ENCODE peak calls at places on chromosomes 2 and 18, in four cellular contexts. D is IMR-90, S is keratinocyte, R is K562. B is an unnamed sample.

GRCh38 chr2:69132960-69133590 is 120.1 kb downstream of the ANTXR1 start:
- DNase-seq in D (peak; percentile 26), S (no peak), R (no peak), B (no peak)

GRCh38 chr18:78192044-78192443 is 787.6 kb upstream of the SALL3 start:
- DNase-seq in D (no peak), S (no peak), R (no peak), B (no peak)

GRCh38 chr18:4549164-4549920 is 94.2 kb upstream of the DLGAP1 start:
- DNase-seq in D (no peak), S (no peak), R (no peak), B (no peak)

GRCh38 chr2:54675738-54676137 is 47.7 kb upstream of the EML6 start:
- DNase-seq in D (no peak), S (no peak), R (no peak), B (peak; percentile 21)

GRCh38 chr18:23020555-23021294 is 87.6 kb downstream of the RBBP8 start:
- DNase-seq in D (no peak), S (no peak), R (no peak), B (no peak)

GRCh38 chr2:227545990-227546389 is 52.7 kb upstream of the SCYGR2 start:
- DNase-seq in D (no peak), S (no peak), R (no peak), B (no peak)

GRCh38 chr2:9207641-9208301 is 1.2 kb downstream of the ASAP2 start:
- DNase-seq in D (no peak), S (no peak), R (no peak), B (peak; percentile 57)

GRCh38 chr2:179886-180285 is 83.9 kb downstream of the SH3YL1 start:
- DNase-seq in D (no peak), S (no peak), R (no peak), B (no peak)

GRCh38 chr2:169715379-169716228 is 18.0 kb upstream of the KLHL23 start:
- DNase-seq in D (peak; percentile 41), S (no peak), R (peak; percentile 29), B (peak; percentile 58)

GRCh38 chr2:168470880-168471475 is 14.9 kb downstream of the CERS6 start:
- DNase-seq in D (no peak), S (no peak), R (no peak), B (no peak)

GRCh38 chr18:8536226-8536625 is 73.0 kb upstream of the RAB12 start:
- DNase-seq in D (no peak), S (no peak), R (no peak), B (no peak)

GRCh38 chr2:224869601-224870000 is 153.4 kb upstream of the CCDC195 start:
- DNase-seq in D (peak; percentile 97), S (no peak), R (no peak), B (no peak)

GRCh38 chr2:524442-524841 is 152.8 kb downstream of the TMEM18 start:
- DNase-seq in D (no peak), S (no peak), R (no peak), B (no peak)

GRCh38 chr2:43846140-43846793 is 7.5 kb downstream of the ABCG8 start:
- DNase-seq in D (no peak), S (no peak), R (peak; percentile 4), B (no peak)

GRCh38 chr2:217593732-217594131 is 409.1 kb downstream of the TNS1 start:
- DNase-seq in D (no peak), S (no peak), R (no peak), B (no peak)

DNA sequence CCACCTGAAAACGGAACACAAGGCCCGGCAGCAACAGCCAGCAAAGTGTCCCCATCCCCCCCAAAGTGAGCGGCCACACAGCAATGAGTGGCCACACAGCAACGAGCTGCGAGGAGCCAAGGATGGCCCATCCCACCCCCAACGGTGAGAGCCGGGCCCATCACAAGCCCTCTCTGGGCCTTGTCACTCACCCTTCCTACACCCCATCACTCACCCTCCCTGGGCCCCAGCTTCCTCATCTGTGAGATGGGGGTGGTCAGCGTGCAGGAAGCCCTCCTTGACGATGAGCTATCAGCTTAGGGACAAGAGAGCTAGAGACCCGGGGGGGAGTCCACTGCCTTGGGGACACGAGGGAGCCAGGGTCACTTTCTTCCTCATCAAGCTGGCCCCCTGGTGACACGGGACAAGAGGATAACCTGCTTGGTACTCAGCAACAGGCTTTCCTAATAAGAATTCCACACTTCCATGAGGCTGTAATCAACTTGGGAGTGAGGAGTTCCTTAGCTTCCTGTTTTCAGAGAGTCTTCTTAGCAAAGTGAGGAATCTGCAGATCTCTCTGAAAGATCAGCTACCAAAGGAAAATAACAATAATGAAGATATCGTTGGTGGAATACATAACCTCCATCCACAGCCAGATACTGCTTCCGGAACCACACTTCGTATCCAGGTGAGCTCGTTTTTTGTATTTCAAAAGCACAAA is 92.7 kb downstream of the HDAC4 start:
- DNase-seq in D (no peak), S (no peak), R (no peak), B (no peak)
- H3K9ac ChIP-seq in D (peak overlapping the region; percentile 50), S (no peak overlapping the region), R (no peak overlapping the region), B (no peak overlapping the region)

GRCh38 chr2:223121317-223121716 is 69.3 kb downstream of the KCNE4 start:
- DNase-seq in D (no peak), S (no peak), R (no peak), B (peak; percentile 73)
- H3K9me1 ChIP-seq in D (no peaks in the 10 kb centered on the region), S (no peaks in the 10 kb centered on the region), R (no peaks in the 10 kb centered on the region), B (no peaks in the 10 kb centered on the region)

DNA sequence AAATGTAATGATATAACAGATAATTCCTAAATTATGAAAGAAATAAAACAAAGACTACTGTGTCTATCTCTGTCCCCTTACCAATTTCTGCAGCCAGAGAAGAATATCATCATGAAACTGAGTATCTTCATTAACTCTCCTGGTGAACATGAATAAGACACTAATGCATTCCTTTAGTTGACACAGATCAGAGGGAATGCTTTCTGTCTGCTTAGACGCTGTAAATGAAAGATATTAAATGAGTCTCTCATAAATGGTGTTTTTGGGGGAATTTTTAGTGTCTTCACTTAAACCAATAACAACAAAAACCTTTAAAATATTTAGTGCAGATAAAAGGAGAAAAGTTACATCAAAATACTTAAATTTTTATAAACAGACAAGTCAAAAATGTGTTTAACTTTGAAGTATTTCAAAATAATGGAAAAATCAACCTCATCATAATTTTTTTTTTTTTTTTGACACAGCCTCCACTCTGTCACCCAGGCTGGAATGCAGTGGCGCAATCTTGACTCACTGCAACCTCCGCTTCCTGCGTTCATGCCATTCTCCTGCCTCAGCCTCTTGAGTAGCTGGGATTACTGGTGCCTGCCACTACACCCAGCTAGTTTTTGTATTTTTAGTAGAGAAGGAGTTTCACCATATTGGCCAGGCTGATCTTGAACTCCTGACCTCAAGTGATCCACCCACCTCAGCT is 16.0 kb downstream of the EPG5 start:
- DNase-seq in D (peak; percentile 90), S (no peak), R (no peak), B (peak; percentile 24)
- H3K9ac ChIP-seq in D (no peak overlapping the region), S (no peak overlapping the region), R (no peak overlapping the region), B (no peak overlapping the region)

GRCh38 chr2:18913512-18913911 is 324.1 kb upstream of the NT5C1B start:
- DNase-seq in D (no peak), S (no peak), R (no peak), B (no peak)

GRCh38 chr2:18918280-18918679 is 328.9 kb upstream of the NT5C1B start:
- DNase-seq in D (no peak), S (no peak), R (no peak), B (no peak)

GRCh38 chr2:18911416-18911815 is 322.0 kb upstream of the NT5C1B start:
- DNase-seq in D (no peak), S (no peak), R (no peak), B (no peak)

GRCh38 chr2:18912225-18912888 is 323.0 kb upstream of the NT5C1B start:
- DNase-seq in D (no peak), S (no peak), R (no peak), B (peak; percentile 1)

DNA sequence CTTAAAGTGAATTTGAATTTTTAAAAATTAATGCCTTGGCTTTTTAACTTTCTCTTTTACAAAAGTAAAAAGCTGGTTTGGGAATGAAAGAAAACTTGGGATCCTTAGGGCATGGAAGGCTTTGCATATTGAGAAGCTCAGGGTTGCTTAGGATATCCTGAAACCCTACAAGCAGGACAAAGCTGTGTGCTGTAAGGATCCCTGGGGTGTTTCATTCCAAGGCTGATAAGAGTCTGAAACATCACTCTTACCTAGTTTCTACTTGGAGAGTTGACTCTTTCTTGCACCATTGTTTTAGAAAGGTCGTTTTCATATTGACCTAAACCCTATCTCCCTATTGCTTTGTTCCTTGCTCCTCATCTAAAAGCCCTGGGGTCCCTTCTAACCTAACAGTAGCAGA is 325.9 kb upstream of the NT5C1B start:
- DNase-seq in D (no peak), S (no peak), R (no peak), B (no peak)
- H3K9me1 ChIP-seq in D (peaks cover 17% of the 10 kb centered on the region), S (no peaks in the 10 kb centered on the region), R (no peaks in the 10 kb centered on the region), B (no peaks in the 10 kb centered on the region)

GRCh38 chr2:232779935-232780334 is 3.6 kb upstream of the KCNJ13 start:
- DNase-seq in D (peak; percentile 23), S (no peak), R (no peak), B (peak; percentile 85)

GRCh38 chr2:232777278-232777677 is 913 bp upstream of the KCNJ13 start:
- DNase-seq in D (no peak), S (no peak), R (no peak), B (no peak)

GRCh38 chr2:232779465-232779864 is 3.1 kb upstream of the KCNJ13 start:
- DNase-seq in D (no peak), S (no peak), R (no peak), B (no peak)

GRCh38 chr2:232773815-232774214 is 2.5 kb downstream of the KCNJ13 start:
- DNase-seq in D (no peak), S (no peak), R (no peak), B (no peak)

DNA sequence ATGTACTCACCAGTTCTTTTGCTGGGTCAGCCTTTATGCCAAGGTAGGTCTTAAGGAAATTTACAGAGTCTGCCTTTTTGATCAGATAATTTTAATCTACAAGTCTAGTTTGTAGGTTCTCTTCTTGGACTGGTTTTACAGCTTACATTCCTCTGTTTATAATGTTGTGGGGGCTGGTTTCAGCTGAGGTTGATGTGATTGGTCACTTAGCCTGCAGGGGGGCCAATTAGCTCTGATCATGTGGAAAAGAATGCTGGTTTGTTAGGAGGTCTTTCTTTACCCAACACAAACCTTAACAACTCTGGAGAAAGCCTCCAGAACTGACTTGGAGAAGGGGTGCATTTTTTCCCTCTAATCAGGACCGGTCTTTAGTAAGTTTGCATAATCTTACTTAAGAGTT is at the start of gene KCNJ13:
- DNase-seq in D (peak; percentile 15), S (no peak), R (peak; percentile 19), B (no peak)
- H3K9ac ChIP-seq in D (no peak within 1 kb of the TSS), S (no peak within 1 kb of the TSS), R (no peak within 1 kb of the TSS), B (no peak within 1 kb of the TSS)

B was measured in endothelial cell of umbilical vein.